ENCODE peak calls at places on chromosome 20, in eight cellular contexts. L is adrenal gland; D is CD8-positive, alpha-beta memory T cell; Y is thyroid gland; A is hepatocyte; H is mesendoderm; N is psoas muscle; P is neuronal stem cell. K is an unnamed sample. For H3K27me3, the result is how much of the 10 kb centered on the place peaks cover.

GRCh38 chr20:10438217-10438616 is 3.1 kb downstream of the SLX4IP start:
- DNase-seq in L (no peak), D (no peak), Y (no peak), A (no peak), H (no peak), N (no peak), P (no peak), K (no peak)

GRCh38 chr20:1281279-1282057 is 15.4 kb downstream of the SNPH start:
- DNase-seq in L (no peak), D (no peak), Y (no peak), A (no peak), H (no peak), N (no peak), P (no peak), K (no peak)

GRCh38 chr20:401682-402495 is 6.2 kb upstream of the RBCK1 start:
- DNase-seq in L (peak), D (no peak), Y (no peak), A (peak), H (peak), N (no peak), P (no peak), K (peak)

GRCh38 chr20:1879369-1879768 is 15.8 kb upstream of the SIRPA start:
- DNase-seq in L (no peak), D (no peak), Y (no peak), A (no peak), H (no peak), N (peak), P (no peak), K (no peak)

GRCh38 chr20:24670341-24670821 is 201.0 kb downstream of the SYNDIG1 start:
- DNase-seq in L (no peak), D (no peak), Y (no peak), A (no peak), H (no peak), N (no peak), P (no peak), K (no peak)

GRCh38 chr20:10453241-10453640 is 18.1 kb downstream of the SLX4IP start:
- DNase-seq in L (no peak), D (no peak), Y (no peak), A (no peak), H (no peak), N (no peak), P (no peak), K (no peak)

GRCh38 chr20:37223053-37223452 is 38.6 kb downstream of the GHRH start:
- DNase-seq in L (peak), D (no peak), Y (peak), A (peak), H (peak), N (no peak), P (no peak), K (peak)

GRCh38 chr20:32603046-32603726 is 18.1 kb upstream of the NOL4L start:
- DNase-seq in L (peak), D (no peak), Y (no peak), A (no peak), H (no peak), N (no peak), P (no peak), K (no peak)

GRCh38 chr20:5827098-5827853 is 77.1 kb downstream of the SHLD1 start:
- DNase-seq in L (no peak), D (no peak), Y (no peak), A (no peak), H (no peak), N (no peak), P (no peak), K (no peak)

GRCh38 chr20:55390791-55391190 is 614.5 kb downstream of the CBLN4 start:
- DNase-seq in L (peak), D (no peak), Y (no peak), A (no peak), H (no peak), N (no peak), P (no peak), K (no peak)

GRCh38 chr20:3106658-3107463 is 22.3 kb upstream of the AVP start:
- DNase-seq in L (no peak), D (no peak), Y (no peak), A (no peak), H (peak), N (no peak), P (no peak), K (no peak)

GRCh38 chr20:5731753-5732366 is 18.3 kb upstream of the SHLD1 start:
- DNase-seq in L (no peak), D (no peak), Y (no peak), A (no peak), H (no peak), N (no peak), P (no peak), K (no peak)

GRCh38 chr20:19211661-19212523 is 550 bp upstream of the SLC24A3 start:
- DNase-seq in L (peak), D (no peak), Y (peak), A (peak), H (peak), N (peak), P (peak), K (no peak)

GRCh38 chr20:23835716-23836115 is 9.2 kb upstream of the CST2 start:
- DNase-seq in L (no peak), D (no peak), Y (no peak), A (no peak), H (no peak), N (no peak), P (no peak), K (no peak)

GRCh38 chr20:61436674-61437279 is 184.7 kb downstream of the CDH4 start:
- DNase-seq in L (no peak), D (no peak), Y (no peak), A (no peak), H (peak), N (no peak), P (peak), K (peak)

GRCh38 chr20:24503352-24503931 is 34.0 kb downstream of the SYNDIG1 start:
- DNase-seq in L (peak), D (no peak), Y (peak), A (peak), H (peak), N (no peak), P (no peak), K (no peak)

GRCh38 chr20:35005463-35005961 is 49.8 kb downstream of the MYH7B start:
- DNase-seq in L (no peak), D (no peak), Y (no peak), A (no peak), H (no peak), N (peak), P (no peak), K (no peak)

GRCh38 chr20:3045042-3045815 is 623 bp upstream of the MRPS26 start:
- DNase-seq in L (peak), D (peak), Y (peak), A (peak), H (no peak), N (peak), P (no peak), K (peak)

GRCh38 chr20:64101731-64102621 is 5.4 kb downstream of the NPBWR2 start:
- DNase-seq in L (peak), D (peak), Y (peak), A (peak), H (peak), N (peak), P (peak), K (no peak)

GRCh38 chr20:18609741-18610140 is 21.9 kb downstream of the DTD1 start:
- DNase-seq in L (no peak), D (no peak), Y (no peak), A (no peak), H (no peak), N (no peak), P (no peak), K (peak)

GRCh38 chr20:57708694-57709673 is 831 bp downstream of the PMEPA1 start:
- DNase-seq in L (peak), D (peak), Y (peak), A (peak), H (no peak), N (peak), P (no peak), K (no peak)

GRCh38 chr20:24785141-24785924 is 163.7 kb upstream of the CST7 start:
- DNase-seq in L (no peak), D (no peak), Y (no peak), A (no peak), H (no peak), N (no peak), P (no peak), K (peak)

GRCh38 chr20:17995967-17996819 is 27.4 kb downstream of the MGME1 start:
- DNase-seq in L (peak), D (peak), Y (peak), A (peak), H (peak), N (no peak), P (peak), K (peak)

GRCh38 chr20:1946762-1947534 is 46.9 kb downstream of the PDYN start:
- DNase-seq in L (no peak), D (no peak), Y (peak), A (peak), H (peak), N (peak), P (peak), K (peak)

GRCh38 chr20:24718277-24718676 is 230.8 kb upstream of the CST7 start:
- DNase-seq in L (no peak), D (no peak), Y (no peak), A (no peak), H (no peak), N (no peak), P (no peak), K (no peak)

GRCh38 chr20:1427457-1428054 is 34.7 kb upstream of the FKBP1A start:
- DNase-seq in L (no peak), D (no peak), Y (no peak), A (no peak), H (peak), N (no peak), P (peak), K (no peak)

GRCh38 chr20:36802326-36803223 is 29.0 kb upstream of the DSN1 start:
- DNase-seq in L (no peak), D (no peak), Y (no peak), A (no peak), H (no peak), N (no peak), P (no peak), K (peak)

GRCh38 chr20:36549942-36550796 is 8.8 kb downstream of the MYL9 start:
- DNase-seq in L (no peak), D (no peak), Y (no peak), A (no peak), H (peak), N (no peak), P (no peak), K (no peak)

GRCh38 chr20:37396520-37397075 is 50.7 kb downstream of the SRC start:
- DNase-seq in L (no peak), D (no peak), Y (no peak), A (peak), H (peak), N (no peak), P (peak), K (no peak)

GRCh38 chr20:8856668-8857067 is 212.2 kb upstream of the PLCB4 start:
- DNase-seq in L (no peak), D (no peak), Y (no peak), A (no peak), H (no peak), N (no peak), P (no peak), K (no peak)

GRCh38 chr20:8853805-8854338 is 215.0 kb upstream of the PLCB4 start:
- DNase-seq in L (no peak), D (no peak), Y (peak), A (peak), H (peak), N (no peak), P (peak), K (peak)

GRCh38 chr20:8855315-8855714 is 213.6 kb upstream of the PLCB4 start:
- DNase-seq in L (no peak), D (no peak), Y (peak), A (no peak), H (no peak), N (no peak), P (no peak), K (no peak)

GRCh38 chr20:8851446-8851845 is 217.4 kb upstream of the PLCB4 start:
- DNase-seq in L (no peak), D (no peak), Y (no peak), A (no peak), H (no peak), N (no peak), P (no peak), K (no peak)

DNA sequence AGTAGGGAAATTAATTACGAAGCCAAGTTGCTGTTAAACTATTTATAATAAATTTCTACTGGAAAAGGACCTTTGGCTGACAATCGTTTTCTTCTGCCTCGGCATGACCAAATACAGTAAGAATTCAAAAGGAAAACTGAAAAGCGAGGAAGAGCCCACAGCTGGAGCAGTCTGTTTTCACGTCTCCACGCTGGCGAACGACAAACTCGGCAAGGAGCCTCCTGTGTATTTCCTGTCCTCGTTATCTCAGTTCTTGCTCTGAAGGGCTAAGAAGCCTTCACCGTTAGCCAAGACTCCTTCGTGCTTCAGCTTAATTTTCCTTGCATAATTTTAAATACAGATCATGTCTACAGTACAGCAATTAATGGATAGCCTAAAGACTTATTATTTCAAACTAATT is 214.3 kb upstream of the PLCB4 start:
- DNase-seq in L (peak), D (no peak), Y (peak), A (no peak), H (peak), N (peak), P (no peak), K (no peak)
- H3K4me3 ChIP-seq in L (no peak), D (no peak), Y (no peak), A (no peak), H (no peak), N (peak), P (no peak), K (no peak)

GRCh38 chr20:59731371-59731770 is 127.0 kb downstream of the PHACTR3 start:
- DNase-seq in L (no peak), D (no peak), Y (no peak), A (no peak), H (no peak), N (no peak), P (no peak), K (no peak)
- H3K27me3 ChIP-seq in L (under half), D (under half), Y (under half), A (under half), H (under half), N (under half), P (under half), K (under half)

GRCh38 chr20:50085481-50086365 is 27.2 kb downstream of the UBE2V1 start:
- DNase-seq in L (peak), D (no peak), Y (peak), A (peak), H (peak), N (no peak), P (peak), K (peak)
- H3K4me3 ChIP-seq in L (no peak), D (peak), Y (no peak), A (no peak), H (no peak), N (peak), P (no peak), K (no peak)

GRCh38 chr20:45105317-45105716 is 4.4 kb upstream of the KCNS1 start:
- DNase-seq in L (no peak), D (no peak), Y (no peak), A (no peak), H (no peak), N (no peak), P (no peak), K (no peak)
- H3K27me3 ChIP-seq in L (under half), D (under half), Y (under half), A (under half), H (under half), N (under half), P (under half), K (under half)

DNA sequence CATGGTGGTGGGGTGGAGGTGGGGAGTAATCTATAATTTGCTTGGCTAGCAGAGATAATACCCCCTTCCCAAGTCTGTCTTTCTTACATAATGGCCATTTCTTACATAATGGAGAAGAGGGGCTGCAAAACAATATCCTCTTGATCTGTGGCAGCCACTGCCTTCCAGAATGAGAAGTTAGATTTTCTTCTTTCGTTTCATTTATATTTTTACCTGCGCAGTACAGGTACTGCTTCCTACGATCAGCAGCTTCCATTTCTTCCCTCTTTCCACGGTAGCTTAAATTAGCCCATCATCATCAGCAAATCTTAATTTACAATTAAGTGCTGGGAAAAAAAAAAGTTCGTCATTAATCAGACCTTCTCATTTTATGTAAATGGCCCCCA is 30.2 kb downstream of the GNAS start:
- DNase-seq in L (no peak), D (no peak), Y (no peak), A (no peak), H (no peak), N (no peak), P (no peak), K (no peak)
- H3K4me3 ChIP-seq in L (no peak), D (no peak), Y (no peak), A (no peak), H (no peak), N (no peak), P (no peak), K (no peak)

DNA sequence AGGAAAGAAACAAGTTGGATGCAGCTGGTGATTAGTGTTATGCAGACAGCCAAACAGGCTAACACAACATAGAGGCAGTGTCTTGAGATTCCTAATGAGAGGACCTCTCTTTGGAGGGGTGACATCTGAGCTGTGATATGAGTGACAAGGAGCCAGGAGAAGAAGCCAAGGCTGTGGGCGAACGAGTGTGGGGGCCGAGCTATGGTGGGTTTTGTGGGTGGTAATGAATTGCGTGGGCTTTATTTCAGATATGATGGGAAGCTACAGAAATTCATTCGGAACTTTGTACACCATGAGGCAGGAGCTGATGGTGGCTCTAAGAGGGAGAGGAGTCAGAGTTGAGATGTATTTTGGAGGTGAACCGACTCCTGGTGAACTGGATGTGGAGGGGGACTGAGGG is 250.8 kb upstream of the RNF24 start:
- DNase-seq in L (no peak), D (no peak), Y (no peak), A (no peak), H (no peak), N (no peak), P (no peak), K (no peak)
- H3K27me3 ChIP-seq in L (under half), D (under half), Y (under half), A (under half), H (under half), N (under half), P (under half), K (under half)

GRCh38 chr20:62473200-62473585 is 2.6 kb downstream of the GATA5 start:
- DNase-seq in L (no peak), D (no peak), Y (no peak), A (no peak), H (no peak), N (no peak), P (no peak), K (no peak)

GRCh38 chr20:62473717-62474584 is 1.8 kb downstream of the GATA5 start:
- DNase-seq in L (no peak), D (no peak), Y (no peak), A (no peak), H (peak), N (no peak), P (no peak), K (no peak)

GRCh38 chr20:62474585-62475026 is 1.2 kb downstream of the GATA5 start:
- DNase-seq in L (no peak), D (no peak), Y (no peak), A (no peak), H (no peak), N (no peak), P (no peak), K (no peak)

GRCh38 chr20:62472020-62472342 is 3.8 kb downstream of the GATA5 start:
- DNase-seq in L (no peak), D (no peak), Y (no peak), A (no peak), H (no peak), N (no peak), P (no peak), K (no peak)

GRCh38 chr20:62472343-62473199 is 3.2 kb downstream of the GATA5 start:
- DNase-seq in L (no peak), D (no peak), Y (no peak), A (no peak), H (no peak), N (no peak), P (no peak), K (no peak)
- H3K4me3 ChIP-seq in L (no peak), D (no peak), Y (no peak), A (peak), H (no peak), N (no peak), P (no peak), K (no peak)

DNA sequence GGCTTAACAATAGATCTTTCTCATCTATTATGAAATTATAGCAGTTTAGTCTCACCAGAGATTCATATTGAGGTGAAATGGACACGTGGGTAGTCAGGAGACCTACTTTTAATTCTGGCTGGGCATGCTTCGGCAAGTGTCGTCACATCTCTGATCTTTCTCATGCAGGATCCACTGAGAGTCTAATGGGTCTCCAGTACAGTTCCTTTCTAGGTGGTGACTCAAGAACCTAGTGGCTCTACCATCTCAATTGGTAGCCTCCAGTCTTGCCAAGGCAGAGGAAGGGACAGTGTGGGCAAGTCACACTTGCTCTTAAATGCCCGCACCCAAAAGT is 94.9 kb downstream of the KCNB1 start:
- DNase-seq in L (no peak), D (no peak), Y (no peak), A (no peak), H (no peak), N (no peak), P (no peak), K (no peak)
- H3K27me3 ChIP-seq in L (under half), D (under half), Y (under half), A (under half), H (under half), N (under half), P (under half), K (under half)

GRCh38 chr20:38731738-38732113 is 7.4 kb downstream of the SLC32A1 start:
- DNase-seq in L (no peak), D (no peak), Y (no peak), A (no peak), H (no peak), N (no peak), P (no peak), K (no peak)
- H3K4me3 ChIP-seq in L (no peak), D (no peak), Y (no peak), A (no peak), H (no peak), N (no peak), P (no peak), K (no peak)